ENCODE peak calls at places on chromosomes 5 and 9, in six cellular contexts. V is HepG2, T is K562, X is GM12878, M is GM23338, C is H1. B is an unnamed sample.

GRCh38 chr5:152288499-152288898 is 116.6 kb downstream of the NMUR2 start:
- DNase-seq in T (no peak), V (no peak), C (no peak), M (no peak), X (no peak), B (no peak)

GRCh38 chr5:38731461-38731860 is 114.4 kb upstream of the OSMR start:
- DNase-seq in C (no peak), M (no peak), V (no peak), X (no peak), T (no peak), B (no peak)

GRCh38 chr5:144390133-144390532 is 219.5 kb downstream of the KCTD16 start:
- DNase-seq in V (peak), M (peak), X (no peak), T (no peak), C (no peak), B (peak)

GRCh38 chr5:132013006-132013689 is 1.7 kb upstream of the ACSL6 start:
- DNase-seq in V (no peak), T (no peak), X (no peak), M (no peak), C (peak), B (peak)

GRCh38 chr5:134000696-134001453 is 3.9 kb downstream of the VDAC1 start:
- DNase-seq in M (no peak), V (peak), C (no peak), X (no peak), T (no peak), B (no peak)

GRCh38 chr5:16656561-16657191 is 39.9 kb upstream of the RETREG1 start:
- DNase-seq in X (no peak), M (no peak), V (no peak), T (no peak), C (no peak), B (no peak)

GRCh38 chr9:130156672-130157071 is 15.5 kb upstream of the NCS1 start:
- DNase-seq in V (peak), M (no peak), T (no peak), C (no peak), X (no peak), B (no peak)

GRCh38 chr9:121107041-121107440 is 32.3 kb downstream of the CNTRL start:
- DNase-seq in C (no peak), V (peak), X (no peak), T (peak), M (peak), B (no peak)

GRCh38 chr9:92650839-92651621 is 18.9 kb downstream of the IPPK start:
- DNase-seq in C (no peak), V (no peak), T (no peak), X (no peak), M (no peak), B (no peak)

GRCh38 chr9:79301549-79301948 is 270.2 kb upstream of the TLE4 start:
- DNase-seq in M (no peak), V (no peak), T (no peak), X (no peak), C (no peak), B (no peak)

GRCh38 chr5:39340486-39340885 is 23.8 kb downstream of the C9 start:
- DNase-seq in C (no peak), M (no peak), V (no peak), X (no peak), T (no peak), B (no peak)

GRCh38 chr9:113590991-113591898 is 127.7 kb downstream of the RGS3 start:
- DNase-seq in X (no peak), M (peak), T (peak), V (peak), C (peak), B (peak)

GRCh38 chr9:130226112-130226511 is 39.4 kb upstream of the HMCN2 start:
- DNase-seq in X (no peak), T (no peak), M (no peak), V (no peak), C (no peak), B (no peak)

GRCh38 chr5:545641-546375 is 21.6 kb upstream of the SLC9A3 start:
- DNase-seq in T (no peak), M (no peak), C (no peak), V (no peak), X (no peak), B (peak)

GRCh38 chr5:137233726-137234125 is 265.4 kb downstream of the SPOCK1 start:
- DNase-seq in V (no peak), M (no peak), X (no peak), T (no peak), C (no peak), B (no peak)

GRCh38 chr5:38401145-38401544 is 142.8 kb downstream of the EGFLAM start:
- DNase-seq in T (no peak), M (no peak), V (no peak), C (no peak), X (no peak), B (no peak)

GRCh38 chr5:147830035-147830434 is 1.4 kb downstream of the SPINK1 start:
- DNase-seq in C (no peak), T (no peak), M (no peak), X (no peak), V (peak), B (no peak)

GRCh38 chr5:168438349-168438748 is 47.9 kb upstream of the RARS1 start:
- DNase-seq in T (no peak), X (no peak), V (no peak), C (no peak), M (no peak), B (no peak)

GRCh38 chr9:71587576-71588362 is 180.5 kb downstream of the CEMIP2 start:
- DNase-seq in C (no peak), V (no peak), M (no peak), T (no peak), X (no peak), B (no peak)

GRCh38 chr9:95506692-95507455 is 9.9 kb downstream of the PTCH1 start:
- DNase-seq in V (peak), C (peak), T (peak), M (peak), X (no peak), B (peak)

GRCh38 chr5:150503977-150504620 is 3.8 kb upstream of the NDST1 start:
- DNase-seq in M (no peak), T (peak), V (peak), C (no peak), X (no peak), B (no peak)

GRCh38 chr5:176368726-176369125 is 3.4 kb downstream of the ARL10 start:
- DNase-seq in X (no peak), M (no peak), T (no peak), C (no peak), V (no peak), B (no peak)

GRCh38 chr5:176371621-176372539 is 6.6 kb downstream of the ARL10 start:
- DNase-seq in X (no peak), M (no peak), T (no peak), V (peak), C (no peak), B (no peak)

GRCh38 chr5:176373100-176373818 is 8.0 kb downstream of the ARL10 start:
- DNase-seq in V (no peak), C (no peak), T (no peak), M (no peak), X (no peak), B (no peak)

GRCh38 chr5:176366575-176366894 is 1.2 kb downstream of the ARL10 start:
- DNase-seq in M (peak), X (no peak), T (no peak), C (no peak), V (no peak), B (no peak)

DNA sequence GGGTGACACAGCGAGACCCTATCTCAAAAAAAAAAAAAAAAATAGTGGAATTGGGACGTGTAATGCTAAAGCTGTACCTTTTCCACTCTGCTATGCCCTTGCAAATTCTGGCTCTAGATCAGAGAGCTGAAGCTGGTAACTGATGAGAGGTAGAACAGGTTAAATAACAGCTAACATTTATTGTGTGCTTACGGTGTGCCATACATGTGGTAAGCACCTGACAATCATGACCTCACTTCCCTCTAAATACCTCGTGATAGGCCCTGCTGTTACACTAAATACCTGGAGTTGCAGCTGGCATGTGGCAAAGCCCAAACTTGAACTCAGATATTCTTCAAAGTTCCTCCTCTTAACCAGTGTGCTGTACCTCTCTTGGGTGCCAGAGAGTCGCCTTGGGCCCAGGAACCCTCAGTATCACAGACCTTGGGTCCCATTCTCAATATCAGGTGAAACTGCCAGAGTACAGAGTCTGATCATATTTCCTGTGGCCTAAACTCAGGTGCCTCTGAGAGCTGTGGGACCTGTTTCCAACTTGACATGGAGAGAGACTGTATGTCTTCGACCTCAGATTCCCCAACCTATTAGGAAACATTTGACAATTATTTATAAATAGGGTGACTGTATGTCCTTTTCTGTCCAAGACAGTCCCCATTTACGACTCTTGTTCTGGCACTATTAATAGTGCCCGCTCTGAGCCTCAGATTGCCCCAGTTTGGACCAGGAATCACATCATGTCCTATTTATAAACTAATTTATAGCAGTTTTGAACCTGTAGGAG is 4.8 kb downstream of the ARL10 start:
- DNase-seq in X (no peak), V (no peak), M (no peak), T (no peak), C (no peak), B (no peak)
- TF ChIP-seq CREB1 in X (no peak), V (no peak), M (no peak), T (no peak), C (no peak), B (no peak)

DNA sequence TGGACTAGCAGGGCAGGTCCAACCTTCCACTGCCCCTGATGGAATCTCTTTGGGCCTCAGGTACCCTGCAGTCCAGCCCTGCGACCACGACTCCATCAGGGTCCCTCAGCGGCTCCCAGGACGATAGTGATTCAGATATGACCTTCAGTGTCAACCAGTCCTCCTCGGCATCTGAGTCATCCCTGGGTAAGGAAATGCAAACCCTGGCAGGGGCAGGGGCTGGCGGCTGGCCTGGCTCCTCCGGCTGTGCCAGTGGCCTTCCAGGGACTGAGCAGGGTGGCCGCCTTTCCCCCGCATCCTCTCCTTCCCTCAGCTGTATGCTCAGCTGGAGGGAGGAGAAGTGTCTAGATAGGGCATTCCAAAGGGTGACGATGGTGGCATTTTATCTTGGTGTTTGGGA is 45.0 kb downstream of the NEURL1B start:
- DNase-seq in X (no peak), V (no peak), C (no peak), T (no peak), M (no peak), B (no peak)
- TF ChIP-seq CREB1 in X (no peak), V (no peak), C (no peak), T (no peak), M (no peak), B (no peak)

GRCh38 chr5:4941957-4942830 is 197.9 kb upstream of the ADAMTS16 start:
- DNase-seq in M (peak), V (no peak), C (peak), X (no peak), T (peak), B (peak)
- TF ChIP-seq CREB1 in M (no peak), V (no peak), C (no peak), X (no peak), T (no peak), B (no peak)

GRCh38 chr5:178502401-178503100 is 87.6 kb downstream of the COL23A1 start:
- DNase-seq in X (no peak), V (no peak), T (no peak), M (no peak), C (no peak), B (no peak)

GRCh38 chr5:178509491-178510057 is 80.6 kb downstream of the COL23A1 start:
- DNase-seq in M (no peak), X (no peak), T (no peak), C (no peak), V (no peak), B (no peak)

GRCh38 chr5:178504340-178504960 is 85.7 kb downstream of the COL23A1 start:
- DNase-seq in M (no peak), V (no peak), X (no peak), C (no peak), T (no peak), B (no peak)

GRCh38 chr5:178507151-178507932 is 82.9 kb downstream of the COL23A1 start:
- DNase-seq in V (no peak), X (no peak), M (no peak), T (no peak), C (no peak), B (no peak)

GRCh38 chr5:178505639-178506407 is 84.4 kb downstream of the COL23A1 start:
- DNase-seq in X (no peak), M (no peak), C (no peak), V (no peak), T (no peak), B (no peak)
- TF ChIP-seq CREB1 in X (no peak), M (no peak), C (no peak), V (no peak), T (no peak), B (no peak)

DNA sequence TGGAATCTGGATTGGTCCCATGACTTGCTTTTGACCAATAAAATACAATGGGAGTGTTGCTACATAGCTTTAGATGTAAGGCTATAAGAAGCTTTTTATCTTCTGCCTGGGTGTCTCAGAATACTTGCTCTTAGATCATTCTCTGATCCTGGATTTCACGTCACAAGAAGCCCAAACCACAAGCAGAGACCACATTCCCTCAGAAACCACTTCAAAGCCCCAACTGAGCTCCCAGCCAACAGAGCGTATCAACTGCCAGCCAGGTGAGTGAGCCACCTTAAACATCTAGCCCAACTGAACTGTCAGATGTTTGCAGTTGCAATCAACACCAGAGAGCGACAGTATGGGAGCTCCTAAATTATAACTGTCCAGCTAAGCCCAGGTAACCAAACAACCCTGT is 687.1 kb downstream of the TLE1 start:
- DNase-seq in T (no peak), C (no peak), V (peak), M (no peak), X (no peak), B (no peak)
- TF ChIP-seq CREB1 in T (no peak), C (no peak), V (no peak), M (no peak), X (no peak), B (no peak)

GRCh38 chr9:128554155-128554862 is 1.9 kb downstream of the SPTAN1 start:
- DNase-seq in M (peak), X (peak), V (peak), C (peak), T (peak), B (peak)
- TF ChIP-seq CREB1 in M (peak), X (no peak), V (no peak), C (peak), T (no peak), B (no peak)

DNA sequence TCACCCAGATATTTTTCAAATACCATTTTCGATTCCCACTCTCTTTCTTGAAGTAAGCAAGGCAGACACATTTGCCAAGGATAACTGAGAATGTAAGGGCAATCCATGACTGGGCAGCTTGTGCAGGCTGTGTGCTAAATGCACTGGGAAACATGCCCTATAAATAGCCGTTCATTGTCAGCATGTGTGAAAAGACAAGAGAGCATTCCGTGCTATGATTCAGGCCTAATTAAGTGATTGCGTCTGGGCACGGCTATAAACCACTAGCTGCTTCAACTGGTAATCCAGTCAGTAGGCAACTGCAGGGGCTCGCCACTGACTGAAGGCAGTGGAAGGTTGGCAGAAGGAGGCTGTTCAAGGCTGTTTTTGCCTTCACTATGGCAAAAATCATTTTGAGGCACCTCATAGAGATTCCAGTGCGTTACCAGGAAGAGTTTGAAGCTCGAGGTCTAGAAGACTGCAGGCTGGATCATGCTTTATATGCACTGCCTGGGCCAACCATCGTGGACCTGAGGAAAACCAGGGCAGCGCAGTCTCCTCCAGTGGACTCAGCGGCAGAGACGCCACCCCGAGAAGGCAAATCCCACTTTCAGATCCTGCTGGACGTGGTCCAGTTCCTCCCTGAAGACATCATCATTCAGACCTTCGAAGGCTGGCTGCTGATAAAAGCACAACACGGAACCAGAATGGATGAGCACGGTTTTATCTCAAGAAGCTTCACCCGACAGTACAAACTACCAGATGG is at the start of gene HSPB3:
- DNase-seq in T (no peak), V (no peak), X (no peak), M (no peak), C (no peak), B (no peak)
- TF ChIP-seq CREB1 in T (no peak), V (no peak), X (no peak), M (no peak), C (no peak), B (no peak)

GRCh38 chr5:157362982-157363381 is 97.0 kb upstream of the NIPAL4 start:
- DNase-seq in V (no peak), T (no peak), M (no peak), X (no peak), C (no peak), B (no peak)
- TF ChIP-seq CREB1 in V (no peak), T (no peak), M (no peak), X (no peak), C (no peak), B (no peak)

GRCh38 chr5:103120607-103121200 is 603 bp downstream of the PPIP5K2 start:
- DNase-seq in V (peak), X (no peak), T (peak), C (no peak), M (peak), B (no peak)
- TF ChIP-seq CREB1 in V (no peak), X (no peak), T (no peak), C (no peak), M (no peak), B (no peak)

DNA sequence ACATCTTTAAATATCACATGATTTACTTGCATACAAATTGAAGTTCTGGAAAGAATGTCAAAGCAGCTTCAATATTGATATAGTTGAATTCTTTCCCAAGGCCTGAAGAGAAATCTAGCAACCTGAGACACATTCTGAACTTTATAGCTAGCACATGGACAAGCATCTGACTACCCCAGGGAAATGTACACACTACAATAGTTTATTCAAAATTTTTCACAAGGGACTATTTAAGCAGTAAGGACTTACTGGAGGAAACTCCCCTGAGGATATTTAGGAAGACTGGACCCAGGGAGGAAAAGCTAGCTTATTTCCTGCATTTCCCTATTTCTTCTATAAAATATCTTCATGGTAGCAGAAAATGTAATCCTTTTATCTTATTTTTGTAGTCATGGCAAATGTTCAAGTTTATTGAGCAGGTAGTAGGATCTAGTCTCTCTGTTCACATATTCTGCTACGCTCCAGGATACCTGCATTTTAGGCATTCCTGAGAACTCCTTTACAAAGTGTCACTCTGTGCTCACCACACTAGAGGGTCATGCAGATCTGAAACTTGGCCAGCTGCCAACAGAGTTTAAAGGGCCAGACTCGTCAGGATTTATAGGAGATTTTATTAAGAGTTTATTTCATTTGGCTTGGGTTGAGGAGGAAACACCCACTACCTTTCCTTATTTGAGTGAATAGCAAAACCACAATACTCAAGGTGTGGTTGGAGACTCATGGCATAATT is 348.4 kb upstream of the FTMT start:
- DNase-seq in X (no peak), T (peak), C (peak), M (peak), V (peak), B (peak)
- TF ChIP-seq CREB1 in X (no peak), T (no peak), C (no peak), M (no peak), V (no peak), B (no peak)

B was measured in WTC11.